ENCODE peak calls at places on chromosomes 1 and 21, in four cellular contexts. One of them, this sample, is unnamed.

GRCh38 chr1:37556712-37557196 is at the start of gene DNALI1:
- DNase-seq in neural progenitor cell: peak
- DNase-seq in sciatic nerve: peak
- DNase-seq in stimulated activated CD4-positive, alpha-beta T cell treated with anti-CD3 and anti-CD28 coated beads, Interleukin-4, amount 100 ng/mL, for 48 hours: no peak
- DNase-seq in this sample: peak

GRCh38 chr21:37665230-37666024 is 250.8 kb downstream of the KCNJ6 start:
- DNase-seq in stimulated activated CD4-positive, alpha-beta T cell treated with anti-CD3 and anti-CD28 coated beads, Interleukin-4, amount 100 ng/mL, for 48 hours: no peak
- DNase-seq in neural progenitor cell: no peak
- DNase-seq in sciatic nerve: no peak
- DNase-seq in this sample: no peak

GRCh38 chr1:40053138-40053887 is 12.8 kb downstream of the CAP1 start:
- DNase-seq in stimulated activated CD4-positive, alpha-beta T cell treated with anti-CD3 and anti-CD28 coated beads, Interleukin-4, amount 100 ng/mL, for 48 hours: no peak
- DNase-seq in neural progenitor cell: no peak
- DNase-seq in sciatic nerve: no peak
- DNase-seq in this sample: no peak

GRCh38 chr1:6456800-6457466 is 9.0 kb downstream of the TNFRSF25 start:
- DNase-seq in neural progenitor cell: no peak
- DNase-seq in stimulated activated CD4-positive, alpha-beta T cell treated with anti-CD3 and anti-CD28 coated beads, Interleukin-4, amount 100 ng/mL, for 48 hours: no peak
- DNase-seq in sciatic nerve: no peak
- DNase-seq in this sample: no peak

GRCh38 chr1:226364129-226364899 is 43.6 kb downstream of the PARP1 start:
- DNase-seq in stimulated activated CD4-positive, alpha-beta T cell treated with anti-CD3 and anti-CD28 coated beads, Interleukin-4, amount 100 ng/mL, for 48 hours: no peak
- DNase-seq in sciatic nerve: no peak
- DNase-seq in neural progenitor cell: no peak
- DNase-seq in this sample: no peak

GRCh38 chr1:101338714-101339430 is 102.1 kb downstream of the S1PR1 start:
- DNase-seq in sciatic nerve: no peak
- DNase-seq in stimulated activated CD4-positive, alpha-beta T cell treated with anti-CD3 and anti-CD28 coated beads, Interleukin-4, amount 100 ng/mL, for 48 hours: no peak
- DNase-seq in neural progenitor cell: no peak
- DNase-seq in this sample: no peak

GRCh38 chr1:59814901-59815825 is at the start of gene HOOK1:
- DNase-seq in stimulated activated CD4-positive, alpha-beta T cell treated with anti-CD3 and anti-CD28 coated beads, Interleukin-4, amount 100 ng/mL, for 48 hours: no peak
- DNase-seq in sciatic nerve: no peak
- DNase-seq in neural progenitor cell: peak
- DNase-seq in this sample: peak

GRCh38 chr1:33119050-33119449 is 38.1 kb downstream of the AZIN2 start:
- DNase-seq in sciatic nerve: no peak
- DNase-seq in neural progenitor cell: no peak
- DNase-seq in stimulated activated CD4-positive, alpha-beta T cell treated with anti-CD3 and anti-CD28 coated beads, Interleukin-4, amount 100 ng/mL, for 48 hours: no peak
- DNase-seq in this sample: no peak

This sample was measured in upper lobe of right lung.